ENCODE peak calls at places on chromosomes 4 and X, in seven cellular contexts. One of them, this sample, is unnamed.

GRCh38 chr4:145231906-145232700 is 51.7 kb upstream of the OTUD4 start:
- DNase-seq in HCT116: no peak
- DNase-seq in K562: no peak
- DNase-seq in GM12878: no peak
- DNase-seq in HepG2: no peak
- DNase-seq in SK-N-SH: no peak
- DNase-seq in H1: no peak
- DNase-seq in this sample: no peak

GRCh38 chr4:29052266-29052665 is 1667.9 kb upstream of the PCDH7 start:
- DNase-seq in HCT116: no peak
- DNase-seq in K562: no peak
- DNase-seq in GM12878: no peak
- DNase-seq in HepG2: no peak
- DNase-seq in SK-N-SH: no peak
- DNase-seq in H1: no peak
- DNase-seq in this sample: peak; percentile 0

GRCh38 chr4:154732669-154733068 is 11.1 kb upstream of the LRAT start:
- DNase-seq in HCT116: no peak
- DNase-seq in K562: no peak
- DNase-seq in GM12878: no peak
- DNase-seq in HepG2: no peak
- DNase-seq in SK-N-SH: no peak
- DNase-seq in H1: no peak
- DNase-seq in this sample: no peak

GRCh38 chrX:107537815-107538214 is 88.4 kb downstream of the FRMPD3 start:
- DNase-seq in HCT116: peak; percentile 31
- DNase-seq in K562: peak; percentile 38
- DNase-seq in GM12878: no peak
- DNase-seq in HepG2: peak; percentile 16
- DNase-seq in SK-N-SH: peak; percentile 21
- DNase-seq in H1: no peak
- DNase-seq in this sample: peak; percentile 1

GRCh38 chr4:47784222-47784621 is 53.6 kb downstream of the CORIN start:
- DNase-seq in HCT116: no peak
- DNase-seq in K562: no peak
- DNase-seq in GM12878: no peak
- DNase-seq in HepG2: no peak
- DNase-seq in SK-N-SH: peak; percentile 68
- DNase-seq in H1: no peak
- DNase-seq in this sample: no peak

GRCh38 chrX:81301877-81302276 is 100.0 kb downstream of the SH3BGRL start:
- DNase-seq in HCT116: no peak
- DNase-seq in K562: no peak
- DNase-seq in GM12878: no peak
- DNase-seq in HepG2: no peak
- DNase-seq in SK-N-SH: no peak
- DNase-seq in H1: no peak
- DNase-seq in this sample: no peak

GRCh38 chrX:70755850-70756249 is 152.7 kb downstream of the TEX11 start:
- DNase-seq in HCT116: no peak
- DNase-seq in K562: peak; percentile 6
- DNase-seq in GM12878: no peak
- DNase-seq in HepG2: no peak
- DNase-seq in SK-N-SH: no peak
- DNase-seq in H1: peak; percentile 31
- DNase-seq in this sample: no peak

GRCh38 chrX:130114141-130114561 is 3.9 kb upstream of the ELF4 start:
- DNase-seq in HCT116: no peak
- DNase-seq in K562: peak; percentile 28
- DNase-seq in GM12878: no peak
- DNase-seq in HepG2: no peak
- DNase-seq in SK-N-SH: no peak
- DNase-seq in H1: no peak
- DNase-seq in this sample: no peak

GRCh38 chr4:33453436-33453835 is 2733.3 kb downstream of the PCDH7 start:
- DNase-seq in HCT116: no peak
- DNase-seq in K562: no peak
- DNase-seq in GM12878: no peak
- DNase-seq in HepG2: no peak
- DNase-seq in SK-N-SH: no peak
- DNase-seq in H1: no peak
- DNase-seq in this sample: no peak

GRCh38 chr4:107215222-107215621 is 179.1 kb upstream of the DKK2 start:
- DNase-seq in HCT116: no peak
- DNase-seq in K562: no peak
- DNase-seq in GM12878: no peak
- DNase-seq in HepG2: peak; percentile 73
- DNase-seq in SK-N-SH: no peak
- DNase-seq in H1: no peak
- DNase-seq in this sample: no peak

GRCh38 chr4:107216379-107216778 is 180.3 kb upstream of the DKK2 start:
- DNase-seq in HCT116: no peak
- DNase-seq in K562: no peak
- DNase-seq in GM12878: no peak
- DNase-seq in HepG2: no peak
- DNase-seq in SK-N-SH: no peak
- DNase-seq in H1: no peak
- DNase-seq in this sample: no peak

GRCh38 chr4:107213410-107213809 is 177.3 kb upstream of the DKK2 start:
- DNase-seq in HCT116: no peak
- DNase-seq in K562: no peak
- DNase-seq in GM12878: no peak
- DNase-seq in HepG2: no peak
- DNase-seq in SK-N-SH: peak; percentile 65
- DNase-seq in H1: no peak
- DNase-seq in this sample: no peak

GRCh38 chr4:107212565-107212964 is 176.5 kb upstream of the DKK2 start:
- DNase-seq in HCT116: no peak
- DNase-seq in K562: no peak
- DNase-seq in GM12878: no peak
- DNase-seq in HepG2: no peak
- DNase-seq in SK-N-SH: peak; percentile 48
- DNase-seq in H1: no peak
- DNase-seq in this sample: no peak

DNA sequence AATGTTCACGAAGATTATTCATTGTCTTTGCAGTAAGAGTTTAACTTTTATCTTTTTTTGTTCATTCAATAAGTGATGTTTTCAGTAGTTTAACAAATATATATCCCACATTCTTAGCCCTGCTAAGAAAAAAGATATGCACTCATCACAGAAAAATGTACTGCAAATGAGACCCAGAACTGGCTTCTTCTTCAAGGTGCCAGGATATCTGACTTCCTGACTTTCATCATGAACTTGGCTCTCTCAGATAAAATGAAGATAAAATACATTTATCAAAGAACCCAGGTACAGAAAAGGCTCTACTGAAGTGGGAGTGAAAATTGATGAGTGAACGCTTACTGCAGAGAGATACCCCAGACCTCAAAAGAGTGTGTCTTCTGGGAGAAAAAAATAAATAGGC is 177.8 kb upstream of the DKK2 start:
- DNase-seq in HCT116: no peak
- DNase-seq in K562: no peak
- DNase-seq in GM12878: no peak
- DNase-seq in HepG2: no peak
- DNase-seq in SK-N-SH: no peak
- DNase-seq in H1: no peak
- DNase-seq in this sample: no peak
- TF ChIP-seq JUND in HCT116: no peak
- TF ChIP-seq JUND in K562: no peak
- TF ChIP-seq JUND in GM12878: no peak
- TF ChIP-seq JUND in HepG2: no peak
- TF ChIP-seq JUND in SK-N-SH: peak; percentile 45
- TF ChIP-seq JUND in H1: no peak
- TF ChIP-seq JUND in this sample: no peak

GRCh38 chrX:55342533-55343501 is 78.1 kb upstream of the PAGE3 start:
- DNase-seq in HCT116: no peak
- DNase-seq in K562: peak; percentile 38
- DNase-seq in GM12878: peak; percentile 21
- DNase-seq in HepG2: peak; percentile 3
- DNase-seq in SK-N-SH: peak; percentile 48
- DNase-seq in H1: peak; percentile 15
- DNase-seq in this sample: peak; percentile 20
- TF ChIP-seq JUND in HCT116: no peak
- TF ChIP-seq JUND in K562: no peak
- TF ChIP-seq JUND in GM12878: no peak
- TF ChIP-seq JUND in HepG2: no peak
- TF ChIP-seq JUND in SK-N-SH: no peak
- TF ChIP-seq JUND in H1: no peak
- TF ChIP-seq JUND in this sample: no peak

DNA sequence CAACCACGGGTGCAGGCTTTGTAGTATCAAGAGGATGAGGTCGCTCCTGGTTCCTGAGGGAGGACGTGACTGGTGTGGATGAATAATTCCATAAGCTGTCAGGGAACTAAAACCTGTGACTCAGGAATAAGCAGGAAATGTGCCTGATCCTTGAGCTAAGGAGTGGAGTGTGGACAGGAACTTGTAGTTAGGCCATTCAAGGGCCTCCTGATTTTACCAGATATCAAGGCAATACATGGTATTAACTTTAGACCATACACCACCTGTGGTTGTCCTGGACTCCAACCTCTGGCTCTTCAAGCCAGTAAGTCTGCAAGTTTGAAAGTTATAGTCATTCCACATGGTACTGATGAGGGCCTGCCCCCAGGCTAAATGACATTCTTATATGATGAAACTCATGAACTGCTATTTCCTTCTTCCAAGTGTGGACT is 12.1 kb upstream of the ING2 start:
- DNase-seq in HCT116: no peak
- DNase-seq in K562: no peak
- DNase-seq in GM12878: no peak
- DNase-seq in HepG2: no peak
- DNase-seq in SK-N-SH: no peak
- DNase-seq in H1: no peak
- DNase-seq in this sample: peak; percentile 62
- TF ChIP-seq JUND in HCT116: no peak
- TF ChIP-seq JUND in K562: no peak
- TF ChIP-seq JUND in GM12878: no peak
- TF ChIP-seq JUND in HepG2: no peak
- TF ChIP-seq JUND in SK-N-SH: no peak
- TF ChIP-seq JUND in H1: no peak
- TF ChIP-seq JUND in this sample: no peak

GRCh38 chr4:41013746-41014145 is 200.6 kb downstream of the APBB2 start:
- DNase-seq in HCT116: no peak
- DNase-seq in K562: no peak
- DNase-seq in GM12878: no peak
- DNase-seq in HepG2: no peak
- DNase-seq in SK-N-SH: no peak
- DNase-seq in H1: no peak
- DNase-seq in this sample: no peak

GRCh38 chr4:41014158-41014557 is 200.2 kb downstream of the APBB2 start:
- DNase-seq in HCT116: no peak
- DNase-seq in K562: no peak
- DNase-seq in GM12878: no peak
- DNase-seq in HepG2: no peak
- DNase-seq in SK-N-SH: no peak
- DNase-seq in H1: no peak
- DNase-seq in this sample: no peak

GRCh38 chr4:41015031-41015675 is 199.2 kb downstream of the APBB2 start:
- DNase-seq in HCT116: no peak
- DNase-seq in K562: no peak
- DNase-seq in GM12878: no peak
- DNase-seq in HepG2: no peak
- DNase-seq in SK-N-SH: no peak
- DNase-seq in H1: no peak
- DNase-seq in this sample: no peak

GRCh38 chr4:41009411-41009810 is 204.9 kb downstream of the APBB2 start:
- DNase-seq in HCT116: no peak
- DNase-seq in K562: no peak
- DNase-seq in GM12878: no peak
- DNase-seq in HepG2: no peak
- DNase-seq in SK-N-SH: no peak
- DNase-seq in H1: no peak
- DNase-seq in this sample: no peak

GRCh38 chr4:41012308-41012707 is 202.0 kb downstream of the APBB2 start:
- DNase-seq in HCT116: no peak
- DNase-seq in K562: no peak
- DNase-seq in GM12878: no peak
- DNase-seq in HepG2: no peak
- DNase-seq in SK-N-SH: no peak
- DNase-seq in H1: no peak
- DNase-seq in this sample: no peak
- TF ChIP-seq JUND in HCT116: no peak
- TF ChIP-seq JUND in K562: no peak
- TF ChIP-seq JUND in GM12878: no peak
- TF ChIP-seq JUND in HepG2: no peak
- TF ChIP-seq JUND in SK-N-SH: no peak
- TF ChIP-seq JUND in H1: no peak
- TF ChIP-seq JUND in this sample: no peak

DNA sequence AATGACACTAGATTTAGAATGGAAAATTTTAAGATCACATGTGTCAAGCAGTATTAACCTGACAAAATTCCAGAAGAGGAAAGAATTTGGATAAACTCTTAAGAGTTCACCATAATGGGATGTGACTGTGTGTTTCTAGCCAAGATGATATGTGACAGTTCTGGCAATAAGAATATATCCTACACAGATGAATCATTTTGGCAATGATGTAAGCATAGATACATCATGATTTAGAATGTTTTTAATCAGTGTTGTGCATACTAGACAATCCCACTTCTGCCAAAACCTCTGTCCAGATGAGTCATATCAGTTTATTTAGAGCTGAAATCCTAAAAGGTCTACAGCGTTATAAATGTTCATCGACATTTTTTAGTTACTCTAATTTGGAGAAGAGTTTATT is 48.8 kb downstream of the PTCHD1 start:
- DNase-seq in HCT116: no peak
- DNase-seq in K562: no peak
- DNase-seq in GM12878: no peak
- DNase-seq in HepG2: no peak
- DNase-seq in SK-N-SH: no peak
- DNase-seq in H1: no peak
- DNase-seq in this sample: no peak
- TF ChIP-seq JUND in HCT116: no peak
- TF ChIP-seq JUND in K562: no peak
- TF ChIP-seq JUND in GM12878: no peak
- TF ChIP-seq JUND in HepG2: no peak
- TF ChIP-seq JUND in SK-N-SH: peak; percentile 62
- TF ChIP-seq JUND in H1: no peak
- TF ChIP-seq JUND in this sample: no peak

This sample was measured in T47D.